ENCODE peak calls at places on chromosomes 13 and 19, in eight cellular contexts. T is activated CD4-positive, CD25-positive, alpha-beta regulatory T cell; X is dorsolateral prefrontal cortex; V is AG10803; G is left colon; H is NCI-H1105 treated with DMSO at 0.1 percent for 48 hours; P is NCI-H2029; U is cardiac muscle cell. O is an unnamed sample.

GRCh38 chr13:30933334-30933681 is 852 bp downstream of the TEX26 start:
- DNase-seq in V (no peak), X (no peak), T (no peak), P (no peak), H (no peak), U (no peak), G (no peak), O (no peak)

GRCh38 chr13:33662392-33662791 is 155.6 kb upstream of the RFC3 start:
- DNase-seq in T (no peak), G (no peak), V (no peak), P (no peak), U (no peak), H (no peak), X (no peak), O (no peak)

GRCh38 chr19:51788029-51788428 is 6.9 kb upstream of the FPR3 start:
- DNase-seq in X (no peak), G (no peak), H (no peak), U (no peak), V (no peak), T (no peak), P (no peak), O (no peak)

GRCh38 chr19:5687360-5688198 is 2.5 kb upstream of the RPL36 start:
- DNase-seq in U (no peak), V (no peak), H (no peak), P (no peak), T (no peak), G (no peak), X (no peak), O (no peak)

GRCh38 chr19:35899547-35900214 is 659 bp downstream of the NFKBID start:
- DNase-seq in T (peak), H (peak), V (peak), G (peak), U (peak), X (peak), P (peak), O (peak)

GRCh38 chr13:60873116-60873515 is 476.1 kb downstream of the TDRD3 start:
- DNase-seq in V (no peak), U (no peak), X (no peak), T (no peak), G (no peak), P (no peak), H (no peak), O (no peak)

GRCh38 chr13:74871671-74872070 is 610.3 kb downstream of the TBC1D4 start:
- DNase-seq in X (no peak), U (no peak), P (no peak), T (no peak), H (no peak), V (peak), G (no peak), O (no peak)

GRCh38 chr19:16569609-16570320 is 2.5 kb downstream of the SLC35E1 start:
- DNase-seq in T (no peak), V (no peak), U (no peak), P (no peak), X (no peak), H (no peak), G (no peak), O (no peak)

GRCh38 chr19:48292798-48293197 is 22.9 kb downstream of the ZNF114 start:
- DNase-seq in T (no peak), P (no peak), G (no peak), U (no peak), V (peak), X (no peak), H (no peak), O (no peak)

GRCh38 chr13:30690282-30691188 is 44.8 kb upstream of the ALOX5AP start:
- DNase-seq in H (no peak), U (no peak), G (peak), T (no peak), P (peak), X (peak), V (peak), O (peak)

GRCh38 chr13:102779426-102780159 is 6.0 kb upstream of the TEX30 start:
- DNase-seq in H (no peak), V (no peak), U (no peak), X (no peak), T (no peak), G (no peak), P (no peak), O (no peak)

GRCh38 chr13:110030394-110030928 is 244.1 kb upstream of the IRS2 start:
- DNase-seq in H (no peak), U (no peak), V (no peak), X (no peak), G (no peak), P (no peak), T (no peak), O (no peak)

GRCh38 chr13:45500492-45501174 is 35.9 kb downstream of the COG3 start:
- DNase-seq in U (no peak), X (no peak), T (no peak), V (peak), P (no peak), H (no peak), G (no peak), O (no peak)

GRCh38 chr19:14381689-14382474 is 638 bp downstream of the ADGRE5 start:
- DNase-seq in T (peak), U (no peak), H (no peak), X (no peak), P (no peak), G (peak), V (peak), O (no peak)

GRCh38 chr19:39842693-39843435 is 3.3 kb downstream of the FBL start:
- DNase-seq in H (no peak), X (no peak), T (no peak), V (no peak), P (no peak), U (no peak), G (no peak), O (no peak)

GRCh38 chr13:46614582-46614981 is 61.6 kb downstream of the LRCH1 start:
- DNase-seq in U (no peak), V (no peak), G (no peak), X (no peak), P (no peak), T (no peak), H (no peak), O (no peak)

GRCh38 chr19:9306443-9306842 is 3.2 kb downstream of the ZNF699 start:
- DNase-seq in G (no peak), U (no peak), P (no peak), X (no peak), V (peak), H (no peak), T (no peak), O (no peak)

GRCh38 chr19:52286256-52286655 is 10.7 kb upstream of the ZNF480 start:
- DNase-seq in H (no peak), P (no peak), U (no peak), T (no peak), X (no peak), V (no peak), G (no peak), O (no peak)

GRCh38 chr13:50222569-50223332 is 207.5 kb downstream of the KCNRG start:
- DNase-seq in U (no peak), X (peak), V (peak), H (peak), G (peak), T (no peak), P (no peak), O (no peak)

GRCh38 chr19:5048727-5049553 is 80.0 kb downstream of the KDM4B start:
- DNase-seq in V (peak), P (no peak), X (no peak), H (no peak), G (peak), T (no peak), U (no peak), O (no peak)

GRCh38 chr19:2049741-2050348 is 1.2 kb downstream of the MKNK2 start:
- DNase-seq in P (peak), X (peak), T (peak), G (peak), H (peak), U (peak), V (peak), O (peak)

GRCh38 chr19:55373318-55373992 is 3.2 kb upstream of the TMEM190 start:
- DNase-seq in P (no peak), V (no peak), T (no peak), U (no peak), H (no peak), G (no peak), X (no peak), O (no peak)

GRCh38 chr19:35844482-35845214 is 7.7 kb downstream of the NPHS1 start:
- DNase-seq in P (no peak), H (no peak), X (no peak), U (no peak), T (no peak), V (no peak), G (no peak), O (no peak)

GRCh38 chr13:43653980-43654379 is 132.8 kb downstream of the ENOX1 start:
- DNase-seq in V (no peak), U (no peak), H (no peak), G (no peak), T (no peak), X (no peak), P (no peak), O (no peak)